ENCODE peak calls at places on chromosome 9, in five cellular contexts. One of them, this sample, is unnamed.

GRCh38 chr9:1057910-1058309 is 7.8 kb downstream of the DMRT2 start:
- DNase-seq in GM12892: no peak
- DNase-seq in NCI-H82: no peak
- DNase-seq in NCI-H2227 treated with DMSO at 0.1 percent for 48 hours: no peak
- DNase-seq in A673: no peak
- DNase-seq in this sample: no peak

GRCh38 chr9:133540336-133541025 is 6.0 kb downstream of the ADAMTSL2 start:
- DNase-seq in NCI-H82: no peak
- DNase-seq in A673: no peak
- DNase-seq in NCI-H2227 treated with DMSO at 0.1 percent for 48 hours: no peak
- DNase-seq in GM12892: no peak
- DNase-seq in this sample: no peak

GRCh38 chr9:128286435-128286834 is 10.4 kb downstream of the SWI5 start:
- DNase-seq in A673: no peak
- DNase-seq in NCI-H2227 treated with DMSO at 0.1 percent for 48 hours: no peak
- DNase-seq in NCI-H82: no peak
- DNase-seq in GM12892: no peak
- DNase-seq in this sample: peak

GRCh38 chr9:94729199-94729598 is 2.7 kb downstream of the AOPEP start:
- DNase-seq in NCI-H82: no peak
- DNase-seq in GM12892: no peak
- DNase-seq in NCI-H2227 treated with DMSO at 0.1 percent for 48 hours: no peak
- DNase-seq in A673: no peak
- DNase-seq in this sample: no peak

GRCh38 chr9:93205045-93205768 is 21.3 kb downstream of the WNK2 start:
- DNase-seq in GM12892: no peak
- DNase-seq in NCI-H82: peak
- DNase-seq in NCI-H2227 treated with DMSO at 0.1 percent for 48 hours: no peak
- DNase-seq in A673: no peak
- DNase-seq in this sample: peak

GRCh38 chr9:38214441-38214840 is 145.4 kb upstream of the SHB start:
- DNase-seq in NCI-H82: peak
- DNase-seq in A673: no peak
- DNase-seq in NCI-H2227 treated with DMSO at 0.1 percent for 48 hours: no peak
- DNase-seq in GM12892: no peak
- DNase-seq in this sample: no peak

GRCh38 chr9:27726244-27727141 is 153.2 kb upstream of the C9orf72 start:
- DNase-seq in GM12892: no peak
- DNase-seq in NCI-H2227 treated with DMSO at 0.1 percent for 48 hours: peak
- DNase-seq in NCI-H82: peak
- DNase-seq in A673: peak
- DNase-seq in this sample: peak

GRCh38 chr9:122814545-122814944 is 13.8 kb downstream of the PDCL start:
- DNase-seq in A673: no peak
- DNase-seq in NCI-H82: no peak
- DNase-seq in GM12892: no peak
- DNase-seq in NCI-H2227 treated with DMSO at 0.1 percent for 48 hours: no peak
- DNase-seq in this sample: no peak

GRCh38 chr9:114250235-114250568 is 72.7 kb upstream of the ORM1 start:
- DNase-seq in A673: peak
- DNase-seq in GM12892: no peak
- DNase-seq in NCI-H2227 treated with DMSO at 0.1 percent for 48 hours: no peak
- DNase-seq in NCI-H82: peak
- DNase-seq in this sample: peak

GRCh38 chr9:134316444-134317160 is 9.7 kb upstream of the RXRA start:
- DNase-seq in A673: no peak
- DNase-seq in NCI-H2227 treated with DMSO at 0.1 percent for 48 hours: no peak
- DNase-seq in NCI-H82: no peak
- DNase-seq in GM12892: no peak
- DNase-seq in this sample: peak

GRCh38 chr9:29213374-29214161 is 1640.3 kb upstream of the C9orf72 start:
- DNase-seq in NCI-H82: peak
- DNase-seq in GM12892: no peak
- DNase-seq in A673: peak
- DNase-seq in NCI-H2227 treated with DMSO at 0.1 percent for 48 hours: no peak
- DNase-seq in this sample: no peak

GRCh38 chr9:133686642-133687575 is 50.7 kb downstream of the DBH start:
- DNase-seq in NCI-H82: no peak
- DNase-seq in A673: no peak
- DNase-seq in NCI-H2227 treated with DMSO at 0.1 percent for 48 hours: no peak
- DNase-seq in GM12892: no peak
- DNase-seq in this sample: no peak

GRCh38 chr9:121772600-121773285 is 121.3 kb downstream of the DAB2IP start:
- DNase-seq in NCI-H82: no peak
- DNase-seq in GM12892: no peak
- DNase-seq in A673: no peak
- DNase-seq in NCI-H2227 treated with DMSO at 0.1 percent for 48 hours: no peak
- DNase-seq in this sample: no peak

GRCh38 chr9:92948032-92948534 is 760 bp downstream of the FGD3 start:
- DNase-seq in NCI-H82: no peak
- DNase-seq in NCI-H2227 treated with DMSO at 0.1 percent for 48 hours: no peak
- DNase-seq in A673: no peak
- DNase-seq in GM12892: no peak
- DNase-seq in this sample: no peak

GRCh38 chr9:80875947-80876346 is 813.4 kb downstream of the TLE1 start:
- DNase-seq in NCI-H2227 treated with DMSO at 0.1 percent for 48 hours: no peak
- DNase-seq in GM12892: no peak
- DNase-seq in NCI-H82: no peak
- DNase-seq in A673: no peak
- DNase-seq in this sample: no peak

GRCh38 chr9:97299809-97300414 is 7.5 kb upstream of the CCDC180 start:
- DNase-seq in GM12892: no peak
- DNase-seq in NCI-H2227 treated with DMSO at 0.1 percent for 48 hours: no peak
- DNase-seq in A673: no peak
- DNase-seq in NCI-H82: no peak
- DNase-seq in this sample: no peak

GRCh38 chr9:74775401-74775800 is 112.3 kb downstream of the TRPM6 start:
- DNase-seq in GM12892: no peak
- DNase-seq in NCI-H82: no peak
- DNase-seq in NCI-H2227 treated with DMSO at 0.1 percent for 48 hours: no peak
- DNase-seq in A673: no peak
- DNase-seq in this sample: no peak

GRCh38 chr9:35619800-35620158 is 1.6 kb upstream of the CD72 start:
- DNase-seq in GM12892: no peak
- DNase-seq in A673: no peak
- DNase-seq in NCI-H2227 treated with DMSO at 0.1 percent for 48 hours: no peak
- DNase-seq in NCI-H82: no peak
- DNase-seq in this sample: no peak

GRCh38 chr9:135608294-135608998 is 30.9 kb downstream of the GLT6D1 start:
- DNase-seq in A673: no peak
- DNase-seq in NCI-H82: no peak
- DNase-seq in NCI-H2227 treated with DMSO at 0.1 percent for 48 hours: no peak
- DNase-seq in GM12892: no peak
- DNase-seq in this sample: no peak

GRCh38 chr9:114735732-114736131 is 53.7 kb upstream of the TEX48 start:
- DNase-seq in NCI-H2227 treated with DMSO at 0.1 percent for 48 hours: no peak
- DNase-seq in A673: peak
- DNase-seq in GM12892: no peak
- DNase-seq in NCI-H82: no peak
- DNase-seq in this sample: peak

GRCh38 chr9:1458503-1458902 is 408.3 kb downstream of the DMRT2 start:
- DNase-seq in A673: peak
- DNase-seq in NCI-H82: no peak
- DNase-seq in GM12892: no peak
- DNase-seq in NCI-H2227 treated with DMSO at 0.1 percent for 48 hours: no peak
- DNase-seq in this sample: peak

GRCh38 chr9:6563036-6563435 is 82.5 kb downstream of the GLDC start:
- DNase-seq in GM12892: no peak
- DNase-seq in NCI-H2227 treated with DMSO at 0.1 percent for 48 hours: no peak
- DNase-seq in A673: no peak
- DNase-seq in NCI-H82: no peak
- DNase-seq in this sample: peak

GRCh38 chr9:89839427-89839826 is 234.6 kb downstream of the GADD45G start:
- DNase-seq in NCI-H82: no peak
- DNase-seq in NCI-H2227 treated with DMSO at 0.1 percent for 48 hours: no peak
- DNase-seq in GM12892: no peak
- DNase-seq in A673: no peak
- DNase-seq in this sample: no peak

GRCh38 chr9:9764821-9765220 is 848.0 kb downstream of the PTPRD start:
- DNase-seq in NCI-H82: no peak
- DNase-seq in A673: no peak
- DNase-seq in GM12892: no peak
- DNase-seq in NCI-H2227 treated with DMSO at 0.1 percent for 48 hours: no peak
- DNase-seq in this sample: peak

GRCh38 chr9:35649431-35650340 is 1.0 kb downstream of the SIT1 start:
- DNase-seq in NCI-H82: no peak
- DNase-seq in NCI-H2227 treated with DMSO at 0.1 percent for 48 hours: no peak
- DNase-seq in GM12892: no peak
- DNase-seq in A673: no peak
- DNase-seq in this sample: peak

GRCh38 chr9:16029796-16030363 is 477.0 kb downstream of the CCDC171 start:
- DNase-seq in GM12892: no peak
- DNase-seq in A673: no peak
- DNase-seq in NCI-H82: no peak
- DNase-seq in NCI-H2227 treated with DMSO at 0.1 percent for 48 hours: no peak
- DNase-seq in this sample: no peak

GRCh38 chr9:98539954-98540353 is 168.8 kb downstream of the GABBR2 start:
- DNase-seq in NCI-H82: no peak
- DNase-seq in A673: no peak
- DNase-seq in NCI-H2227 treated with DMSO at 0.1 percent for 48 hours: no peak
- DNase-seq in GM12892: no peak
- DNase-seq in this sample: peak

GRCh38 chr9:129347323-129348120 is 169.5 kb upstream of the IER5L start:
- DNase-seq in A673: no peak
- DNase-seq in NCI-H82: no peak
- DNase-seq in NCI-H2227 treated with DMSO at 0.1 percent for 48 hours: no peak
- DNase-seq in GM12892: no peak
- DNase-seq in this sample: peak

GRCh38 chr9:120928720-120929389 is 2.3 kb upstream of the TRAF1 start:
- DNase-seq in NCI-H2227 treated with DMSO at 0.1 percent for 48 hours: peak
- DNase-seq in GM12892: peak
- DNase-seq in A673: peak
- DNase-seq in NCI-H82: no peak
- DNase-seq in this sample: peak

GRCh38 chr9:99118782-99119466 is 14.0 kb downstream of the TGFBR1 start:
- DNase-seq in A673: no peak
- DNase-seq in NCI-H2227 treated with DMSO at 0.1 percent for 48 hours: no peak
- DNase-seq in NCI-H82: no peak
- DNase-seq in GM12892: peak
- DNase-seq in this sample: no peak

GRCh38 chr9:4713849-4714248 is 27.2 kb downstream of the AK3 start:
- DNase-seq in NCI-H2227 treated with DMSO at 0.1 percent for 48 hours: no peak
- DNase-seq in NCI-H82: no peak
- DNase-seq in A673: no peak
- DNase-seq in GM12892: no peak
- DNase-seq in this sample: no peak

GRCh38 chr9:134972140-134972539 is 54.4 kb upstream of the FCN1 start:
- DNase-seq in A673: no peak
- DNase-seq in NCI-H82: no peak
- DNase-seq in NCI-H2227 treated with DMSO at 0.1 percent for 48 hours: no peak
- DNase-seq in GM12892: no peak
- DNase-seq in this sample: no peak

GRCh38 chr9:20189871-20190270 is 401.0 kb upstream of the SLC24A2 start:
- DNase-seq in GM12892: no peak
- DNase-seq in NCI-H2227 treated with DMSO at 0.1 percent for 48 hours: peak
- DNase-seq in A673: no peak
- DNase-seq in NCI-H82: no peak
- DNase-seq in this sample: no peak

GRCh38 chr9:82764270-82764669 is 298.7 kb downstream of the RASEF start:
- DNase-seq in NCI-H2227 treated with DMSO at 0.1 percent for 48 hours: no peak
- DNase-seq in NCI-H82: no peak
- DNase-seq in A673: no peak
- DNase-seq in GM12892: no peak
- DNase-seq in this sample: no peak

GRCh38 chr9:37290881-37291485 is 131.5 kb upstream of the GRHPR start:
- DNase-seq in A673: peak
- DNase-seq in GM12892: no peak
- DNase-seq in NCI-H82: no peak
- DNase-seq in NCI-H2227 treated with DMSO at 0.1 percent for 48 hours: no peak
- DNase-seq in this sample: peak

GRCh38 chr9:35287986-35288515 is 126.2 kb downstream of the UNC13B start:
- DNase-seq in NCI-H82: no peak
- DNase-seq in NCI-H2227 treated with DMSO at 0.1 percent for 48 hours: no peak
- DNase-seq in A673: no peak
- DNase-seq in GM12892: no peak
- DNase-seq in this sample: no peak

GRCh38 chr9:27371382-27371781 is 74.4 kb upstream of the EQTN start:
- DNase-seq in A673: no peak
- DNase-seq in GM12892: no peak
- DNase-seq in NCI-H82: no peak
- DNase-seq in NCI-H2227 treated with DMSO at 0.1 percent for 48 hours: no peak
- DNase-seq in this sample: no peak

GRCh38 chr9:1913931-1914330 is 101.2 kb upstream of the SMARCA2 start:
- DNase-seq in NCI-H82: no peak
- DNase-seq in A673: no peak
- DNase-seq in GM12892: no peak
- DNase-seq in NCI-H2227 treated with DMSO at 0.1 percent for 48 hours: no peak
- DNase-seq in this sample: no peak

This sample was measured in fibroblast of pulmonary artery.